ENCODE peak calls at places on chromosomes 1 and 21, in four cellular contexts. D, F, R and V are unnamed samples. For H3K27me3, the result is how much of the 10 kb centered on the place peaks cover.

GRCh38 chr1:59077739-59078503 is 219.0 kb upstream of the FGGY start:
- DNase-seq in D (no peak), F (no peak), R (no peak), V (no peak)

GRCh38 chr1:209652121-209652742 is at the start of gene LAMB3:
- DNase-seq in D (no peak), F (no peak), R (no peak), V (no peak)

GRCh38 chr1:192974701-192975100 is 84.5 kb downstream of the UCHL5 start:
- DNase-seq in D (no peak), F (no peak), R (no peak), V (no peak)

GRCh38 chr1:203769505-203770343 is 4.7 kb downstream of the LAX1 start:
- DNase-seq in D (no peak), F (peak), R (no peak), V (peak)

GRCh38 chr21:34593954-34594531 is 20.9 kb downstream of the RCAN1 start:
- DNase-seq in D (no peak), F (no peak), R (no peak), V (peak)

GRCh38 chr1:47997289-47998200 is at the start of gene TRABD2B:
- DNase-seq in D (peak), F (peak), R (no peak), V (peak)

GRCh38 chr21:27067226-27067625 is 100.3 kb upstream of the ADAMTS5 start:
- DNase-seq in D (no peak), F (no peak), R (no peak), V (no peak)

GRCh38 chr1:119040906-119041305 is 52.8 kb upstream of the TBX15 start:
- DNase-seq in D (no peak), F (no peak), R (no peak), V (no peak)

GRCh38 chr1:10904396-10905358 is 107.8 kb upstream of the TARDBP start:
- DNase-seq in D (no peak), F (no peak), R (no peak), V (no peak)

GRCh38 chr1:220011620-220012019 is 34.7 kb downstream of the EPRS1 start:
- DNase-seq in D (no peak), F (no peak), R (no peak), V (no peak)

GRCh38 chr1:234908571-234908970 is 220.1 kb downstream of the TOMM20 start:
- DNase-seq in D (no peak), F (no peak), R (no peak), V (no peak)

GRCh38 chr21:37348664-37349063 is 17.9 kb upstream of the DYRK1A start:
- DNase-seq in D (peak), F (no peak), R (no peak), V (peak)

GRCh38 chr1:149929847-149930246 is 2.2 kb upstream of the SF3B4 start:
- DNase-seq in D (no peak), F (no peak), R (no peak), V (no peak)

GRCh38 chr1:87330201-87330953 is 1.7 kb downstream of the LMO4 start:
- DNase-seq in D (peak), F (no peak), R (no peak), V (peak)

GRCh38 chr1:215146252-215146975 is 63.9 kb downstream of the KCNK2 start:
- DNase-seq in D (peak), F (peak), R (no peak), V (peak)

GRCh38 chr1:157176591-157177121 is 38.5 kb upstream of the ETV3 start:
- DNase-seq in D (no peak), F (no peak), R (peak), V (no peak)

GRCh38 chr1:200112308-200112707 is 84.8 kb downstream of the NR5A2 start:
- DNase-seq in D (no peak), F (no peak), R (no peak), V (no peak)

GRCh38 chr1:15406911-15407559 is 2.7 kb upstream of the EFHD2 start:
- DNase-seq in D (no peak), F (no peak), R (no peak), V (peak)

GRCh38 chr21:32499249-32500055 is 85.9 kb downstream of the TCP10L start:
- DNase-seq in D (no peak), F (no peak), R (no peak), V (peak)

GRCh38 chr1:206503591-206504362 is 3.6 kb upstream of the RASSF5 start:
- DNase-seq in D (peak), F (peak), R (peak), V (peak)

GRCh38 chr1:42463906-42464305 is 820 bp downstream of the CCDC30 start:
- DNase-seq in D (no peak), F (no peak), R (no peak), V (no peak)

GRCh38 chr1:236016083-236016482 is 48.8 kb downstream of the NID1 start:
- DNase-seq in D (no peak), F (no peak), R (no peak), V (no peak)

GRCh38 chr1:99005537-99005942 is 879 bp upstream of the PLPPR5 start:
- DNase-seq in D (no peak), F (no peak), R (no peak), V (no peak)

GRCh38 chr1:156664949-156665411 is 12.2 kb downstream of the NES start:
- DNase-seq in D (peak), F (peak), R (no peak), V (no peak)

GRCh38 chr1:180169641-180170155 is 15.0 kb downstream of the QSOX1 start:
- DNase-seq in D (no peak), F (no peak), R (no peak), V (no peak)

DNA sequence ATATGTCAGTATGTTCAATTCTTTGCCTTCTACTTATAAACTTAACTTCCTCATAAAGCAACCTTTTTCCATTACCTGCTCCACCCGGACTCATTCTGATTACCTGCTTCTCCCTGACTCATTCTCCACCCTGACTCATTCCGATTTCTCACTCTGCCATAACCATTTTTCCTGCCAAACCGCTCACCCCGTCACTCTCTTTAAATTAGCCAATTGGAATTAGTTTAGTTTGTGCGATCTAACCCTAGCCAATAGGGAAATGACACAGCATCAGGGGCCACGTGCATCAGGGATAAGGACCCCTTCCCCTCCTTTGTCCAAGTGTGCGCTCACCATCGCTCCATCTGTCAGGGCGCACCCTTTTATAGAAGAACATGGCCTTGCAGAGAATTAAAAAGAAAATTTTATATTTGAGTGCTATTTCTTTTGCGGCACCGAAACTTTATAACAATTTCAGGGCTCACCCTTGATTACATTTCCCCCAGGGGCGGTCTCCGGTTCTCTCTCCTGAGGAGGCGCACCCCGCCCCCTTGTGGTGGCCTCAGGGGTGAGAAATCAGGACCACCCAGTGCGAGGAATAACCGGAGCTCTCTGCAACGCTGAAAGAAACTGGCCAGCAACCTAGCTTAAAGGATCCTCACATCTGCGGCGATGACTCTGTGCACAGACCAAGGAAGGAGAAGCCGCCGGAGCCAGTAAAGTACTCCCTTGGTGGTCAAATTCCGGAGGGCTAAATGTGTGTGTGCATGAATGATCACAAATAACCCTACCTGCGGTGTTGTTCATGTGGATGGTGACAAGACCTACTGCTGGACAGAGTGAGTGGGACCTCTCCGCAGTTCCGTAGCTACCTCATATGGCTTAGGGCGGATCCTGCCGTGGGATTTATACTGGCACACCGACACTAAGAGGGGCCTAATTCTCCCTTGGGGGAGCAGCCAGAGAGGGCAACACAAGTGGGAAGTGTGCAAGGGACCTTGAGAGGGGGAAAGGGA is 30.3 kb upstream of the CBR3 start:
- DNase-seq in D (peak), F (no peak), R (no peak), V (peak)
- H3K27me3 ChIP-seq in D (under half), F (under half), R (under half), V (under half)

DNA sequence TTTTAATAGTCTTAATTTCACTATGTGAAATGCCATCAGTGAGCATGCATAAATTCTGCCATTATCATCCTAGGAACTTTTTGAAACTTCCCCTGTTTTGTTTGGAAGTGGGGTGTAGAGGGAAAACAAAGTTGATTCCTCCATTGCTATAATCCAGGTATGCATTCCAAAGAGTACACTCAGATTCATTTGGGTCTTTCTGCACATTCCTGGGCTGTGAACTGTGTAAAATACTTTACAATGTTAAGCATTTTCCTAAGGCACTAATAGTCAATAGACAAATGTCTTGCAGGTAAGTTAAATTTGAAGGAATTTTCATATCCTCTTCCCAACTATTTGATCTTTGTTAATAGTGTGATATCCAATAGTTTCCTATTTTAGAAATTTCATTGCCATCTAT is 36.2 kb downstream of the SGIP1 start:
- DNase-seq in D (no peak), F (no peak), R (no peak), V (no peak)
- TF ChIP-seq CTCF in D (no peak), F (no peak), R (no peak), V (no peak)

GRCh38 chr1:112723511-112723839 is 8.3 kb upstream of the PPM1J start:
- DNase-seq in D (no peak), F (no peak), R (no peak), V (no peak)
- TF ChIP-seq MYC in D (no peak), F (no peak), R (no peak), V (no peak)

GRCh38 chr1:45059829-45060228 is 47.8 kb downstream of the UROD start:
- DNase-seq in D (no peak), F (no peak), R (no peak), V (no peak)
- H3K27me3 ChIP-seq in D (under half), F (under half), R (under half), V (under half)

DNA sequence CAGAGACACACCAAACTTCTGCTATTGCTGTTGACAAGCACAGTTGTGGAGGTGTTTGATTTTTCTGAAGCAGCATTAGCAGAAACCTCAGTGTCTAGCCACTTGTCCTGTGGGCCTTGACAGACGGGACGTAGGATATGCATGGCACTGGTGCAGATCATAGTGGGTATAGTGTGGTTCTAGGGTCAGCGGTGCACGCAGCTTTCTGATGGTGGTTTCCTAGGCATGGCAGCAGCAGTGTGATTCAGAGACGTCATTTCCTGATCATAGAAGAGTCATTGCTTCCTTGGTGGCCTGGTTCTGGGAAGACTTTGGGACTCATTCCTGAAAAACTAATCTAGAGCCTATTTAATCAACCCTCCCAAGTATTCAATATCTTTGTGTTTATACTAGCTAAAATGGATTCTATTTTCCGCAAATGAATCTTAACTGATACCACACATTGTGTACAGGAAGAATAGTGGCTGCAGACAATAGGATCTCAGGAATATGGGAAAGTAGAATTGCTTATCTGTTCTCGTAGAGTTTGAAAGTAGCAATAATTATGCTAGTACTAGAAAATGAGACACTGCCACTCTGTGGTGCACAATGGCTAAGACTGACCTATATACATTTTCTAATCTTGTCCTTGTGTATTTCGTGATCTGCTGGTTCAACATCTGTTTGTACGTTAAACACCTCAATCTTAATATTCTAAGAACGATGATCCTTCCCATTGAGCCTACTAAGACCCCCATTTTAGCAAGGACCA is 2.8 kb upstream of the USP1 start:
- DNase-seq in D (no peak), F (no peak), R (no peak), V (no peak)
- TF ChIP-seq CTCF in D (peak), F (peak), R (peak), V (no peak)

GRCh38 chr1:228898582-228898992 is 163.3 kb downstream of the RHOU start:
- DNase-seq in D (peak), F (no peak), R (no peak), V (no peak)
- TF ChIP-seq MYC in D (no peak), F (no peak), R (no peak), V (no peak)

GRCh38 chr1:169623132-169623926 is 6.6 kb downstream of the SELP start:
- DNase-seq in D (no peak), F (no peak), R (no peak), V (no peak)
- H3K27me3 ChIP-seq in D (under half), F (under half), R (under half), V (under half)

GRCh38 chr21:42124826-42125570 is 53.9 kb downstream of the UMODL1 start:
- DNase-seq in D (no peak), F (no peak), R (no peak), V (no peak)

GRCh38 chr21:42127164-42128125 is 56.3 kb downstream of the UMODL1 start:
- DNase-seq in D (no peak), F (no peak), R (no peak), V (no peak)

GRCh38 chr21:42124081-42124480 is 53.0 kb downstream of the UMODL1 start:
- DNase-seq in D (no peak), F (no peak), R (no peak), V (no peak)

GRCh38 chr21:42123509-42123908 is 52.4 kb downstream of the UMODL1 start:
- DNase-seq in D (no peak), F (no peak), R (no peak), V (no peak)

DNA sequence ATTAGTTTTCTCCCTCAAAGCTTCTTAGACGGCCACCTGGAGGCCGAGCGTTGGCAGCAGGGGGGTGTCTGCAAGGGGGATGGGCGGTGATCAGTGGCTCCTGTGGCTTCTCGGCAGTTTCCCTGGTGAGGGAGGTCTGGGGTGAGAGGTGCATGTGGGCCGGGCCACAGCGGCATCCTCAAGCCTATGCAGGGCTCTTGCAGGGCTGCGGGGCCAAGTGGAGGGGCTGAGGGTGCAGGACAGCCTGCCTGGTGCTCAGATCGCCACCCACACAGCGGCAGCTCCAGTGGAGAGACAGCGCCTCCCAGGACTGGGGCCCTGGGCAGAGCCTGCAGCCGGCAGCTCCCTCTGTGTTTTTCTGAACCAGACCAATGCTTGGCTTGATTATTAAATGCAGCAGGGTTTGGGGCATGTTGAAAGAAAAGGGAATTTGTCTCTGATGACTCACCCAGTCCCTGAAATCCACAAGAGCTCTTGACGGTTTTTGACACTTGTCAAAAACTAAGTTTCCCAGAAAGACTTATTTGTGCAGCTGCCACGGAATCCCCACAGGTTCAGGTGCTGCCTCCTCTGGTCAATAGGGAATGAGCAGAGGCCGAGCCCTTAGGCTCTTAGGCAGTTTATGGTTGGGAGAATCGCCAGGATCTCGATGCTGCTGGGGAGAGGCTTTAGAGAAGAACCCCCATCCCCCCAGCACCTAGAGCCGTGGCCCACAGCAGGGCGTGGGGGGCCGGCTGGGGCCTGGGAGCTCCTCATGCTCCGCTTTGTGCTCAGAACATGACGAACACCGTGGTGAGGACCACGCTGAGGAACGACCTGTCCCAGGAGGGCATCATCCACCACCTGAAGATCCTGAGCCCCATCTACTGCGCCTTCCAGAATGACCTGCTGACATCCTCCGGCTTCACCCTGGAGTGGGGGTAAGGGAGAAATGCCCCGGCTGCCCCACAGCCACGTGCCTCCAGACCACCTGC is 54.7 kb downstream of the UMODL1 start:
- DNase-seq in D (peak), F (peak), R (no peak), V (no peak)
- TF ChIP-seq CTCF in D (peak), F (no peak), R (no peak), V (no peak)

GRCh38 chr1:32334864-32335618 is 992 bp downstream of the MARCKSL1 start:
- DNase-seq in D (peak), F (no peak), R (no peak), V (peak)
- TF ChIP-seq MYC in D (peak), F (peak), R (no peak), V (no peak)

GRCh38 chr21:42404534-42404933 is 832 bp downstream of the UBASH3A start:
- DNase-seq in D (peak), F (no peak), R (no peak), V (no peak)
- H3K27me3 ChIP-seq in D (under half), F (under half), R (under half), V (under half)